ENCODE peak calls at places on chromosomes 5 and 9, in six cellular contexts. J is neuronal stem cell, O is IMR-90, T is mesenchymal stem cell, U is H1, N is mesendoderm. H is an unnamed sample.

GRCh38 chr9:103674271-103674670 is 419.8 kb upstream of the SMC2 start:
- DNase-seq in O (no peak), N (no peak), T (no peak), J (no peak), U (no peak), H (no peak)

GRCh38 chr9:89387970-89388867 is 69.9 kb downstream of the SECISBP2 start:
- DNase-seq in N (no peak), O (peak; percentile 82), J (no peak), T (peak; percentile 96), U (no peak), H (peak; percentile 97)

GRCh38 chr5:147509041-147509709 is 693 bp downstream of the DPYSL3 start:
- DNase-seq in T (peak; percentile 43), N (peak; percentile 50), J (peak; percentile 29), U (peak; percentile 63), O (peak; percentile 16), H (no peak)

GRCh38 chr5:169945831-169946261 is 34.4 kb downstream of the INSYN2B start:
- DNase-seq in T (peak; percentile 94), N (peak; percentile 52), J (peak; percentile 4), O (peak; percentile 95), U (peak; percentile 49), H (no peak)

GRCh38 chr9:106992186-106992585 is 129.2 kb downstream of the ZNF462 start:
- DNase-seq in J (no peak), O (no peak), T (no peak), U (no peak), N (no peak), H (no peak)

GRCh38 chr9:94909250-94909894 is 182.9 kb downstream of the AOPEP start:
- DNase-seq in O (no peak), U (no peak), N (no peak), T (no peak), J (no peak), H (no peak)

GRCh38 chr9:125235805-125236534 is 5.2 kb downstream of the HSPA5 start:
- DNase-seq in T (peak; percentile 6), N (no peak), J (no peak), O (no peak), U (no peak), H (peak; percentile 27)

GRCh38 chr9:137058651-137059234 is 4.9 kb upstream of the ENTPD2 start:
- DNase-seq in T (no peak), U (no peak), N (no peak), O (no peak), J (no peak), H (no peak)

GRCh38 chr9:69731348-69731747 is 28.5 kb downstream of the PTAR1 start:
- DNase-seq in J (no peak), O (no peak), U (no peak), N (no peak), T (no peak), H (no peak)

GRCh38 chr5:74684900-74685851 is at the start of gene HEXB:
- DNase-seq in N (peak; percentile 95), T (peak; percentile 85), U (peak; percentile 93), O (peak; percentile 76), J (peak; percentile 68), H (peak; percentile 98)
- H3K18ac ChIP-seq in N (peak within 1 kb of the TSS; percentile 47), T (peak within 1 kb of the TSS; percentile 100), U (peak within 1 kb of the TSS; percentile 55), O (no peak within 1 kb of the TSS), J (peak within 1 kb of the TSS; percentile 98), H (peak within 1 kb of the TSS; percentile 93)

DNA sequence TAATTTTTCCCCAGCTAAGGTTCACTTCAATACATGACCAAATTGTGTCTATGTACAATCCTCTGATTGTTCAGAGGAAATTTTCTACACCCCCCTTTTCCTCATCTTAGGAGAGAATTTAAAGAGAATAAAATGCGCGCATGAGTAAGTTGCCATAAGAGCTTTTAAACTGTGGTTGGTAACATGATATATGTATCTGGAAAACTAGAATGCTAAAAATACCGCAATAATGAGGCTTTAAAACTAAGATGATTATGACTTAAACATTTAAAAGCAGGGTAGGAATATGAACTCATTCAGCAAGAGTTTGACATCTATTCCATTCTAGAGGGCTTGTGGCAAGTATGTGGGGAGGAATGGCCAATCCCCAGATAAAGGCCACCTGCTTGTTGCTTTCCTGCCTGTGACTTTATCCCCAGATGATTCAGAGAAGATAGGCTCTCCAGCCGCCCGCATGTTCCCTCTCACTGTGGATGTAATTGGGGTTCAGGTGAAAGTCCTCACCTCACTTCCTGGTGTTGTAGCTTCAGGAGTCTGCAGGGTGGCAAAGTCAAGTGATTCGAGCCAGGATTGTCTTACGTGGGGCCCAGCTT is 26.5 kb upstream of the BASP1 start:
- DNase-seq in J (no peak), N (peak; percentile 56), T (peak; percentile 24), U (no peak), O (peak; percentile 81), H (peak; percentile 79)
- H2AK5ac ChIP-seq in J (no peak overlapping the region), N (no peak overlapping the region), T (peak overlapping the region; percentile 44), U (no peak overlapping the region), O (peak overlapping the region; percentile 80), H (no peak overlapping the region)

GRCh38 chr9:112012026-112012902 is 115.7 kb downstream of the UGCG start:
- DNase-seq in J (no peak), O (peak; percentile 95), U (no peak), N (no peak), T (peak; percentile 90), H (peak; percentile 32)
- H3K4me2 ChIP-seq in J (no peak overlapping the region), O (peak overlapping the region; percentile 30), U (no peak overlapping the region), N (no peak overlapping the region), T (no peak overlapping the region), H (no peak overlapping the region)

DNA sequence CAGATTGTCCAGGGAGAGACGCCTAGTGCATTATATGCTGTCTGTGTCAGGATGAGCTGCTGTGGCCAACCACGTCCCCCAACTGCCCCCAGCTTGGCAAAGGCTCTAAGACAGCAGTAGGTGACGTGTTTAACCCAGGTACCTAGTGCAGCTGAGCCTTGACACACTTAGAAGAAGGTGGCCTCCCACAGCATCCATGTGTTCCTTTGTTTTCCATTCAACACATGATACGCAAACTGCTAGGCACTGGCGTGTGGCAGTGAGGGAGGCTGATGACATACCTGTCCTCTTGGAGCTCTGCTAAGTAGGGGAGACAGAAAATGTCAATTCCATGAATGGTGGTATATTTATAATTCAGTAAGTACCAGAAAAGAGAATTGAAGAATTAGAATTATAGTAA is 291.7 kb downstream of the NR3C1 start:
- DNase-seq in J (no peak), O (no peak), N (no peak), T (no peak), U (no peak), H (no peak)
- H3K18ac ChIP-seq in J (no peak overlapping the region), O (no peak overlapping the region), N (no peak overlapping the region), T (no peak overlapping the region), U (peak overlapping the region; percentile 76), H (no peak overlapping the region)

GRCh38 chr5:148913493-148913892 is 87.1 kb downstream of the ADRB2 start:
- DNase-seq in O (no peak), J (no peak), T (no peak), U (no peak), N (no peak), H (no peak)
- H2AK5ac ChIP-seq in O (peak overlapping the region; percentile 92), J (no peak overlapping the region), T (no peak overlapping the region), U (peak overlapping the region; percentile 97), N (no peak overlapping the region), H (no peak overlapping the region)

GRCh38 chr5:177601126-177601525 is 1.2 kb downstream of the B4GALT7 start:
- DNase-seq in N (no peak), O (no peak), U (no peak), T (no peak), J (no peak), H (no peak)

GRCh38 chr5:177595991-177596774 is 3.7 kb upstream of the B4GALT7 start:
- DNase-seq in J (no peak), T (no peak), U (no peak), O (no peak), N (no peak), H (no peak)

GRCh38 chr5:177600458-177601018 is 606 bp downstream of the B4GALT7 start:
- DNase-seq in O (peak; percentile 54), U (no peak), T (peak; percentile 54), J (no peak), N (no peak), H (peak; percentile 76)

GRCh38 chr5:177596775-177597238 is 3.1 kb upstream of the B4GALT7 start:
- DNase-seq in T (no peak), J (no peak), N (no peak), U (no peak), O (no peak), H (no peak)

GRCh38 chr5:177598477-177598876 is 1.5 kb upstream of the B4GALT7 start:
- DNase-seq in T (no peak), N (no peak), U (no peak), J (no peak), O (no peak), H (no peak)
- H3K4me2 ChIP-seq in T (no peak overlapping the region), N (no peak overlapping the region), U (peak overlapping the region; percentile 100), J (no peak overlapping the region), O (no peak overlapping the region), H (no peak overlapping the region)

DNA sequence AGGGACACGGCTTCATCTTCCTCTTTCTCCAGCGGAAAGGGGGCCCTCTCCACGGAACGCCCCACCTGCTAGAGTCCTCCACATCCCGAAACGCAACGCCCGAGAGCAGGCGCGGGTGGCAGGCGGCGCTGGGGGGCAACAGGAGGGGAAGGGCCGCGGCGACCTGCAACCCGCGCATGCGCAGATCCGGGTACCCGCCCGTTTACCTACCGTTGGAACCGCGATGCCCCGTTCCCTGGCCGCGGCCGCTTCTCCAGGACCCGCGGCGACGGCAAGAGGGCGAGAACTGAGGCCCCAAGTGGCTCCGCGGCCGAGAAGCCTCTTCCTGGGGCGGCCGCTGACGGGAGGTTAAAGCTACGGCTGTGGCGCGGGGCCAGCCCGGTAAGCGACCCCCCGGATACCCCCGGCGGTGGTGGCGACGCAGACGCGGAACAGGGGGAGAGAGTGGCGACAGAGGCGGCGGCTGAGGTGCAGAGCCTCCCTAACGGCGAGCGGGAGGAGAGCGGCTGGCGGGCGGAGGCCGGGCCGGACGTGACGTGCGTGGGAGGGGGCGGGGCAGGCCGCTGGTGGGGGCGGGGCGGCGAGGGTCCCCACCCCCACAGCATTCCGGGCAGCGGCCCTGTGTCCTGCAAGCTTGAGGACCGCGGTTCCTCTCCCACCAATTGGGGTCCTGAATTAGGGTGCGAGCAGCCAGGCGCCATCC is at the start of gene FAM13B:
- DNase-seq in O (peak; percentile 48), N (peak; percentile 83), U (peak; percentile 90), J (peak; percentile 87), T (peak; percentile 77), H (peak; percentile 68)
- H3K18ac ChIP-seq in O (peak within 1 kb of the TSS; percentile 35), N (peak within 1 kb of the TSS; percentile 89), U (peak within 1 kb of the TSS; percentile 86), J (peak within 1 kb of the TSS; percentile 99), T (peak within 1 kb of the TSS; percentile 77), H (peak within 1 kb of the TSS; percentile 79)

DNA sequence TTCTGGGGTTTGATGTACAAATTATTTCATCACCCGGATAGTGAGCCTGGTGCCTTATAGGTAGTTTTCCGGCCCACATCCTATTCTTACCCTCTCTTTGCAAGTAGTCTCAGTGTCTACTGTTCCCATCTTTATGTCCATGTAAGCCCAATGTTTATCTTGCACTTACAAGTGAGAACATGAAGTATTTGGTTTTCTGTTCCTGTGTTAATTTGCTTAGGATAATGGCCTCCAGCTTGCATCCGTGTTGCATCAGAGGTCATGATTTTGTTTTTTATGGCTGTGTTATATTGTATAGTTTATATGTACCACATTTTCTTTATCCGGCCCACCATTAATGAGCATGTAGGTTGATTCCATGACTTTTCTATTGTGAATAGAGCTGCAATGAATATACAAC is 136.5 kb downstream of the PRR16 start:
- DNase-seq in J (no peak), O (no peak), N (no peak), T (no peak), U (no peak), H (no peak)
- H2AK5ac ChIP-seq in J (no peak overlapping the region), O (no peak overlapping the region), N (no peak overlapping the region), T (no peak overlapping the region), U (no peak overlapping the region), H (no peak overlapping the region)

DNA sequence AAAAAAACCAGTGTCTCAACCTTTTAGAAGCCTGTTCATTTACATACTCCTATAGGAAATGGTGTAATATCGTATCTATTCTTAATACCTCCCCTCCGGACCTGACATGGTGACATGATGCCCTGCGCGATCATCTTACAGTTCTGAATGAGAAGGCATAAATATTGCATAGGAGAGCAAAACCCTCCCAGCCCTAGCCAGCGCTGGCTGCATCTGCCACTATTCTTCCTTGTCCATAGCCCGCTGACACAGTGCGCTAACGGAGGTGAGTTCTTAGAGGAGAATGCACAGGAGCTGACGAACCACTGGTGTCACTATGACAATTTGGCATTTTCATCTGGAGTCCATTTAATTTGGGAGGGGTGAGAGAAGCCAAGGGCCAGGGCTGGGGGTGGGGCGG is 290.1 kb downstream of the EFNA5 start:
- DNase-seq in O (no peak), T (no peak), J (no peak), N (no peak), U (no peak), H (no peak)
- H3K4me2 ChIP-seq in O (no peak overlapping the region), T (no peak overlapping the region), J (no peak overlapping the region), N (no peak overlapping the region), U (no peak overlapping the region), H (no peak overlapping the region)

H was measured in trophoblast cell.